ENCODE peak calls at places on chromosomes 1 and 21, in seven cellular contexts. R, S, P, H, Z, E and B are unnamed samples.

GRCh38 chr1:89547563-89548485 is 23.2 kb downstream of the LRRC8B start:
- DNase-seq in R (peak; percentile 23), S (no peak), P (no peak), H (no peak), Z (peak; percentile 35), E (no peak), B (no peak)

GRCh38 chr1:210482936-210483642 is 154.4 kb downstream of the HHAT start:
- DNase-seq in R (no peak), S (no peak), P (no peak), H (no peak), Z (no peak), E (no peak), B (no peak)

GRCh38 chr1:228975238-228975929 is 240.1 kb downstream of the RHOU start:
- DNase-seq in R (no peak), S (no peak), P (no peak), H (no peak), Z (no peak), E (no peak), B (no peak)

GRCh38 chr1:4506591-4506990 is 147.8 kb upstream of the AJAP1 start:
- DNase-seq in R (no peak), S (no peak), P (no peak), H (no peak), Z (no peak), E (peak; percentile 24), B (no peak)

GRCh38 chr1:9314711-9315379 is 22.2 kb downstream of the SPSB1 start:
- DNase-seq in R (no peak), S (no peak), P (no peak), H (no peak), Z (no peak), E (no peak), B (no peak)

GRCh38 chr1:234531181-234532132 is 52.5 kb upstream of the TARBP1 start:
- DNase-seq in R (peak; percentile 65), S (peak; percentile 19), P (peak; percentile 25), H (no peak), Z (peak; percentile 56), E (peak; percentile 95), B (no peak)

GRCh38 chr1:43885311-43885801 is 48.2 kb upstream of the ARTN start:
- DNase-seq in R (no peak), S (no peak), P (no peak), H (no peak), Z (no peak), E (no peak), B (no peak)

GRCh38 chr1:10905841-10906655 is 106.4 kb upstream of the TARDBP start:
- DNase-seq in R (no peak), S (no peak), P (peak; percentile 59), H (no peak), Z (no peak), E (peak; percentile 62), B (no peak)

GRCh38 chr1:73800376-73800775 is 397.6 kb downstream of the LRRIQ3 start:
- DNase-seq in R (no peak), S (no peak), P (no peak), H (no peak), Z (no peak), E (no peak), B (no peak)

GRCh38 chr21:41523175-41523574 is 15.2 kb upstream of the TMPRSS2 start:
- DNase-seq in R (no peak), S (no peak), P (no peak), H (no peak), Z (no peak), E (no peak), B (no peak)

GRCh38 chr1:79193211-79194079 is 186.9 kb upstream of the ADGRL4 start:
- DNase-seq in R (peak; percentile 75), S (no peak), P (no peak), H (no peak), Z (peak; percentile 52), E (no peak), B (no peak)

GRCh38 chr1:234871710-234872262 is 256.9 kb downstream of the TOMM20 start:
- DNase-seq in R (peak; percentile 91), S (no peak), P (peak; percentile 1), H (no peak), Z (peak; percentile 84), E (no peak), B (no peak)

GRCh38 chr1:38028105-38028591 is 15.6 kb downstream of the UTP11 start:
- DNase-seq in R (peak; percentile 76), S (no peak), P (peak; percentile 87), H (no peak), Z (peak; percentile 82), E (no peak), B (no peak)